ENCODE peak calls at places on chromosome X, in four cellular contexts. C, U, H and M are unnamed samples.
A peak's percentile ranks its signal among the peaks of the same experiment; 100 is the strongest.

GRCh38 chrX:18410038-18410437 is 15.4 kb upstream of the CDKL5 start:
- ATAC-seq in C (no peak), U (no peak), H (no peak), M (no peak)

GRCh38 chrX:10755477-10756334 is 135.3 kb upstream of the MID1 start:
- ATAC-seq in C (peak; percentile 69), U (no peak), H (no peak), M (no peak)

GRCh38 chrX:63913719-63914118 is 128.7 kb upstream of the ARHGEF9 start:
- ATAC-seq in C (no peak), U (no peak), H (no peak), M (no peak)

GRCh38 chrX:40827331-40827730 is 92.0 kb upstream of the MED14 start:
- ATAC-seq in C (no peak), U (no peak), H (no peak), M (no peak)

GRCh38 chrX:72712094-72712755 is 1.9 kb downstream of the PHKA1 start:
- ATAC-seq in C (peak; percentile 38), U (no peak), H (no peak), M (no peak)

GRCh38 chrX:21779095-21779494 is 21.2 kb upstream of the SMPX start:
- ATAC-seq in C (no peak), U (no peak), H (no peak), M (no peak)

GRCh38 chrX:9464435-9465371 is at the start of gene TBL1X:
- ATAC-seq in C (peak; percentile 48), U (peak; percentile 83), H (peak; percentile 44), M (peak; percentile 74)

GRCh38 chrX:23705235-23705634 is 37.8 kb downstream of the ACOT9 start:
- ATAC-seq in C (no peak), U (no peak), H (no peak), M (no peak)

GRCh38 chrX:97401586-97402101 is 517.9 kb downstream of the RPA4 start:
- ATAC-seq in C (no peak), U (no peak), H (no peak), M (no peak)

GRCh38 chrX:128804828-128805227 is 718.5 kb downstream of the SMARCA1 start:
- ATAC-seq in C (no peak), U (no peak), H (no peak), M (no peak)

GRCh38 chrX:20527041-20527440 is 260.3 kb upstream of the RPS6KA3 start:
- ATAC-seq in C (no peak), U (no peak), H (no peak), M (no peak)

GRCh38 chrX:45070116-45071007 is 130.3 kb downstream of the DIPK2B start:
- ATAC-seq in C (peak; percentile 45), U (no peak), H (no peak), M (no peak)

GRCh38 chrX:129755779-129756650 is 17.2 kb downstream of the XPNPEP2 start:
- ATAC-seq in C (no peak), U (no peak), H (no peak), M (no peak)

GRCh38 chrX:125628435-125628834 is 308.8 kb downstream of the TEX13C start:
- ATAC-seq in C (no peak), U (no peak), H (no peak), M (no peak)

GRCh38 chrX:48939417-48940228 is 17.8 kb downstream of the OTUD5 start:
- ATAC-seq in C (no peak), U (no peak), H (no peak), M (peak; percentile 29)

GRCh38 chrX:57294961-57295360 is 8.5 kb downstream of the FAAH2 start:
- ATAC-seq in C (no peak), U (no peak), H (no peak), M (no peak)

GRCh38 chrX:145821898-145822567 is 4.4 kb downstream of the SLITRK2 start:
- ATAC-seq in C (no peak), U (no peak), H (no peak), M (no peak)

GRCh38 chrX:107700317-107700774 is 72.0 kb downstream of the PRPS1 start:
- ATAC-seq in C (peak; percentile 92), U (peak; percentile 94), H (no peak), M (no peak)